ENCODE peak calls at places on chromosomes 12 and 14, in seven cellular contexts. E is cardiac muscle cell, D is fibroblast of pulmonary artery, A is WTC11, C is mesothelial cell of epicardium, H is activated B cell treated with CpG ODN at 0.5 μM for 24 hours, T is ovary. Z is an unnamed sample.
A peak's percentile ranks its signal among the peaks of the same experiment; 100 is the strongest.

GRCh38 chr14:34931206-34931605 is 51.6 kb upstream of the SRP54 start:
- DNase-seq in E (peak; percentile 4), A (no peak), T (no peak), C (no peak), H (no peak), D (peak; percentile 28), Z (no peak)

GRCh38 chr12:24596768-24597388 is 352.0 kb downstream of the BCAT1 start:
- DNase-seq in D (peak; percentile 68), H (no peak), C (no peak), T (no peak), E (peak; percentile 69), A (no peak), Z (no peak)

GRCh38 chr12:31203261-31203660 is 122.7 kb downstream of the SINHCAF start:
- DNase-seq in T (no peak), A (no peak), H (no peak), E (no peak), D (no peak), C (no peak), Z (no peak)

GRCh38 chr14:49487238-49487637 is 98.9 kb downstream of the RPS29 start:
- DNase-seq in H (no peak), E (no peak), C (no peak), T (no peak), A (no peak), D (no peak), Z (no peak)

GRCh38 chr12:17802657-17803641 is 287.0 kb downstream of the RERGL start:
- DNase-seq in T (no peak), C (no peak), D (no peak), H (no peak), E (no peak), A (peak; percentile 17), Z (no peak)

GRCh38 chr12:24359418-24359817 is 409.9 kb upstream of the SOX5 start:
- DNase-seq in H (no peak), C (no peak), A (no peak), E (peak; percentile 14), T (no peak), D (no peak), Z (no peak)

GRCh38 chr12:109513977-109514376 is 36.5 kb downstream of the UBE3B start:
- DNase-seq in E (no peak), C (no peak), D (no peak), T (no peak), A (no peak), H (no peak), Z (no peak)

GRCh38 chr14:99389171-99389826 is 91.4 kb downstream of the SETD3 start:
- DNase-seq in A (peak; percentile 79), C (peak; percentile 57), E (peak; percentile 46), D (peak; percentile 35), H (no peak), T (peak; percentile 31), Z (no peak)

GRCh38 chr12:75482636-75483035 is 2.1 kb downstream of the GLIPR1 start:
- DNase-seq in D (no peak), E (peak; percentile 26), T (no peak), C (no peak), H (no peak), A (no peak), Z (no peak)

GRCh38 chr12:102879144-102879763 is 37.8 kb downstream of the PAH start:
- DNase-seq in A (peak; percentile 51), E (peak; percentile 25), C (no peak), T (no peak), D (peak; percentile 9), H (no peak), Z (no peak)

GRCh38 chr14:93105362-93105761 is 10.4 kb downstream of the ITPK1 start:
- DNase-seq in A (no peak), T (no peak), E (peak; percentile 85), H (no peak), C (no peak), D (peak; percentile 73), Z (no peak)

GRCh38 chr14:56339855-56340701 is 221.9 kb downstream of the PELI2 start:
- DNase-seq in C (peak; percentile 61), E (peak; percentile 97), A (peak; percentile 66), H (peak; percentile 20), T (peak; percentile 70), D (peak; percentile 98), Z (peak; percentile 43)

GRCh38 chr12:47039756-47040155 is 39.7 kb upstream of the PCED1B start:
- DNase-seq in C (no peak), E (no peak), A (no peak), H (no peak), D (no peak), T (no peak), Z (no peak)

GRCh38 chr14:80587096-80587724 is 354.3 kb downstream of the CEP128 start:
- DNase-seq in H (no peak), E (peak; percentile 71), A (no peak), T (no peak), D (peak; percentile 70), C (no peak), Z (no peak)

DNA sequence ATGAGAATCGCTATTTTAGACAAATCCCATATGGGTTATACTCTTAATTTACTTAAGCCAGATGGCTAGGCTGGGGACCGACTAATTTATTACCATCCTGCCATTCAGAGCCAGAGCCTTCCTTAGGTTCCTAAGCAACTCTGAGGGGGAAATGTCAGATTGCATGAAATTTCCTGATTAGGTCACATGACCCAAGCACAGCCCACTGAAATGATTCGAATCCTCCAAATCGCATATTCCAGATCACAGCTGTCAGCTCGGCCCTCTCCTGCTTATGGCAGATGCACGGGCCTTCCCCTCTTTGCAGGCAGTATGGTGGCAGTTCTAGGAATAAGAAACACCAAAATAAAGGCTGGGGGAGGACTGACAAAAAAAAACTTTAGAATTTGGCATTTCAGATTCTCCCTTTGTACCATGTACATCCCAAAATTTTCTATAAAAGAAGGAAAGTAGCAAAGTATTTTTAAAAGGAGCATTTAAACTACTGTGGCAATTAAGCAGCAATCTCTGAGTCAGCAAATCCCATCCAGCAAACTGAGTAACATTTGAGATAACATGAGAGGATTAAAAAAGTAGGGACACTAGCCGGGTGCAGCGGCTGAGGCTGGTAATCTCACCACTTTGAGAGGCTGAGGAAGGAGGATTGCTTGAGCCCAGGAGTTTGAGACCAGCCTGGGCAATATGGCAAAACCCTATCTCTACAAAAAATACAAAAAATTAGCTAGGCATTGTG is 30.5 kb upstream of the NUDT4 start:
- DNase-seq in T (no peak), D (no peak), A (no peak), E (no peak), C (no peak), H (no peak), Z (no peak)
- TF ChIP-seq CTCF in T (no peak), D (no peak), A (no peak), E (no peak), C (no peak), H (no peak), Z (no peak)

GRCh38 chr12:45893240-45893639 is 97.1 kb downstream of the SCAF11 start:
- DNase-seq in A (no peak), D (peak; percentile 18), E (peak; percentile 27), H (no peak), T (no peak), C (no peak), Z (no peak)
- TF ChIP-seq CTCF in A (no peak), D (peak; percentile 26), E (peak; percentile 34), H (no peak), T (no peak), C (no peak), Z (no peak)

GRCh38 chr14:22982013-22982476 is 306 bp downstream of the AJUBA start:
- DNase-seq in D (no peak), H (peak; percentile 26), T (no peak), E (no peak), A (peak; percentile 59), C (peak; percentile 65), Z (no peak)

GRCh38 chr14:22981090-22982012 is 1.0 kb downstream of the AJUBA start:
- DNase-seq in H (peak; percentile 40), D (no peak), A (peak; percentile 40), T (peak; percentile 33), E (peak; percentile 25), C (no peak), Z (no peak)

GRCh38 chr14:22984959-22985658 is 2.8 kb upstream of the AJUBA start:
- DNase-seq in D (no peak), C (no peak), A (no peak), T (no peak), E (no peak), H (no peak), Z (no peak)

GRCh38 chr14:22980672-22981089 is 1.7 kb downstream of the AJUBA start:
- DNase-seq in E (peak; percentile 60), A (peak; percentile 76), D (peak; percentile 27), H (no peak), T (peak; percentile 55), C (peak; percentile 75), Z (no peak)

DNA sequence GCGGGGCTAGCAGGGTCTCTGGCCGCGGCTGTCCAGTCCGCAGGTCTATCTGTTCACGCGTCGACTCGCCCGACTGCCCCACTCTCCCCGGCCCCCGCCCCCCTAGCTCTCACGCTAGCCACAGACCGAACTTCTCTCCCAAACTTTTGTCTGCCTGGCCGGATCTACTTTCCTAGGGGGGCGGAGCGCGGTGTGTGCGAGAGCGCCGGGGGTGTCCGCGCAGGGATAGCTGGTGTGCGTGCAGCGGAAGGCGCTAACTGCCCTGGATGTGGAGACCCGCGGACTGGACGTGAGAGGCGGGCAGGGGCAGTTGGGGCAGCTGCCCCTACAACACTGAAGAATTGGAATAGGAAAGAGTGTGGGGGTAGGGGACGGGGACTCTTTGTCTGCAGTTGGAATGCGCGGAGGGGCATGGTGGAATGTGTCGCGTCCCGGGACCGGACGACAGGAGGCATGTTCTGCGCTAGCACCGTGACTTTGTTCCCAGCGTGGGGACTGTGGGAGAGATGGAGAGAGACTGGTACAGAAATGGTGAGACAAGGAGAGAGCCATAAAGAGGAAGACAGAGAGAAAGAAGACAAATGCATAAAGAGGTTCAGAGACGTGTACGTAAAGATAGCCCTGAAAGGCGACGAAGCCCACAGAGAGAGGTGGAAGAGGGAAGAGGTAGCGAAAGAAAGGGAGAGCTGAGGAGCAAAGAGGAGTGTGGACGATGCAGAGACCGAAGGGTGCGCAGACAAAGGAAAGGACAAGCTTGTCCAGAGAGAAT is at the start of gene AJUBA:
- DNase-seq in C (peak; percentile 82), E (peak; percentile 96), A (peak; percentile 90), T (peak; percentile 95), H (peak; percentile 62), D (peak; percentile 92), Z (peak; percentile 53)
- TF ChIP-seq CTCF in C (no peak), E (no peak), A (no peak), T (no peak), H (peak; percentile 39), D (no peak), Z (no peak)

DNA sequence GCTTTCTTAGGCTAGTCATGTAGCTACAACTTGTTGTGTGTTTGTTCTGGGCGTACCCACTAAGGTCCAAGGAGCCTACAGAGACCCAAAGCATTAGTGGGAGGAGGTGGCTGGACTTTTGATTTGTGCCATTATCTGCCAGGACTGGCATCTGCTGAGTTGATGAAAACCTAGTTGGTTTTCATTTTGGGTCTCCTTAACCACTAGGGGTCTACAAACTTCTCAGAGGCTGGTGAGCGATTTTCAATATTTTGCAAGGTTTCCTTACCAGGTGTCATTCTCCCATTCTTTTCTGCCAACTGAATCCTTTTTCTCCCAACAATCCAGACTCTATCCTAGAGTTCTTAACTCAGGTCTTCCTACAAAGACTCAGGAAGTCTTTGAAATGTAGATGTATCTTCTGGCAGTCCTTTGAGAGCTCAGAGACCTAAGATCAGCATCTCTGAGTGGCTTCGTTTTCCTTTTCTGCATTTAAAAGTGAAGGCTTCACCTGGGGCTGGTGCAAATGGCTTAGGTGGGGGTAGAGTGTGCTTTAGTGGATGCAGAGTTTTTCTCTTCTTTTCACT is 150.0 kb upstream of the RMST start:
- DNase-seq in A (no peak), H (no peak), E (no peak), C (no peak), D (no peak), T (no peak), Z (no peak)
- TF ChIP-seq CTCF in A (no peak), H (no peak), E (no peak), C (no peak), D (no peak), T (no peak), Z (no peak)

GRCh38 chr12:29153231-29153630 is 4.2 kb downstream of the FAR2 start:
- DNase-seq in D (no peak), T (no peak), C (no peak), A (peak; percentile 32), E (no peak), H (no peak), Z (no peak)
- TF ChIP-seq CTCF in D (no peak), T (no peak), C (no peak), A (no peak), E (no peak), H (no peak), Z (no peak)

Z was measured in natural killer cell.